ENCODE peak calls at places on chromosomes 16 and 17, in four cellular contexts. N is prostate gland, D is H1, K is GM12892. A is an unnamed sample.

GRCh38 chr16:1005286-1005685 is 23.7 kb downstream of the SOX8 start:
- DNase-seq in D (no peak), K (no peak), N (peak; percentile 22), A (no peak)

GRCh38 chr17:79707931-79708891 is 22.5 kb upstream of the ENPP7 start:
- DNase-seq in D (peak; percentile 92), K (peak; percentile 63), N (peak; percentile 30), A (peak; percentile 56)

GRCh38 chr17:57110152-57110542 is 25.1 kb downstream of the AKAP1 start:
- DNase-seq in N (no peak), K (no peak), D (no peak), A (no peak)

GRCh38 chr16:586047-586644 is 3.7 kb upstream of the RAB40C start:
- DNase-seq in N (no peak), D (no peak), K (no peak), A (no peak)

GRCh38 chr17:47821424-47822379 is at the start of gene OSBPL7:
- DNase-seq in K (peak; percentile 88), D (peak; percentile 79), N (peak; percentile 61), A (peak; percentile 81)

GRCh38 chr17:39722965-39723848 is 7.1 kb downstream of the MIEN1 start:
- DNase-seq in K (no peak), D (peak; percentile 81), N (no peak), A (no peak)

GRCh38 chr16:78884199-78884598 is 716.3 kb downstream of the MAF start:
- DNase-seq in K (no peak), D (no peak), N (no peak), A (no peak)

GRCh38 chr16:68013440-68013839 is 2.3 kb downstream of the DPEP2NB start:
- DNase-seq in N (no peak), K (no peak), D (no peak), A (no peak)

GRCh38 chr17:59074494-59074893 is 32.2 kb downstream of the TRIM37 start:
- DNase-seq in K (no peak), N (no peak), D (no peak), A (no peak)

GRCh38 chr16:79006206-79006605 is 594.3 kb downstream of the MAF start:
- DNase-seq in K (no peak), D (no peak), N (no peak), A (no peak)

GRCh38 chr16:69187891-69188451 is 1.0 kb downstream of the SNTB2 start:
- DNase-seq in N (peak; percentile 48), D (no peak), K (peak; percentile 32), A (peak; percentile 43)

GRCh38 chr16:1708083-1708767 is 2.2 kb downstream of the MAPK8IP3 start:
- DNase-seq in N (no peak), D (no peak), K (no peak), A (no peak)

GRCh38 chr17:41657936-41658335 is 30.7 kb upstream of the EIF1 start:
- DNase-seq in K (no peak), N (no peak), D (no peak), A (no peak)

GRCh38 chr17:77802811-77803220 is 155.7 kb upstream of the TNRC6C start:
- DNase-seq in K (no peak), N (no peak), D (peak; percentile 63), A (no peak)

GRCh38 chr16:85394511-85395206 is 218.5 kb upstream of the GSE1 start:
- DNase-seq in N (no peak), D (peak; percentile 46), K (no peak), A (no peak)

GRCh38 chr17:36885161-36885735 is 52.0 kb upstream of the LHX1 start:
- DNase-seq in N (no peak), K (no peak), D (no peak), A (no peak)

GRCh38 chr17:62587554-62587953 is 39.9 kb upstream of the MRC2 start:
- DNase-seq in K (no peak), N (no peak), D (no peak), A (no peak)

GRCh38 chr17:74536890-74537289 is 5.6 kb upstream of the CD300LB start:
- DNase-seq in D (no peak), K (no peak), N (no peak), A (no peak)

GRCh38 chr17:39573447-39574298 is 34.0 kb downstream of the NEUROD2 start:
- DNase-seq in D (peak; percentile 84), N (peak; percentile 75), K (peak; percentile 73), A (peak; percentile 67)

GRCh38 chr17:75614006-75614405 is 19.2 kb upstream of the SMIM5 start:
- DNase-seq in K (no peak), N (no peak), D (no peak), A (no peak)

GRCh38 chr17:4365628-4366311 is 705 bp downstream of the UBE2G1 start:
- DNase-seq in D (peak; percentile 78), K (no peak), N (peak; percentile 34), A (no peak)

GRCh38 chr17:50511058-50511457 is 2.8 kb downstream of the MYCBPAP start:
- DNase-seq in N (no peak), D (no peak), K (peak; percentile 73), A (no peak)

GRCh38 chr17:8209909-8210760 is at the start of gene AURKB:
- DNase-seq in K (peak; percentile 97), D (peak; percentile 97), N (peak; percentile 95), A (peak; percentile 95)
- TF ChIP-seq POLR2AphosphoS5 in K (peak; percentile 90), D (peak; percentile 97), N (peak; percentile 92), A (peak; percentile 10)

DNA sequence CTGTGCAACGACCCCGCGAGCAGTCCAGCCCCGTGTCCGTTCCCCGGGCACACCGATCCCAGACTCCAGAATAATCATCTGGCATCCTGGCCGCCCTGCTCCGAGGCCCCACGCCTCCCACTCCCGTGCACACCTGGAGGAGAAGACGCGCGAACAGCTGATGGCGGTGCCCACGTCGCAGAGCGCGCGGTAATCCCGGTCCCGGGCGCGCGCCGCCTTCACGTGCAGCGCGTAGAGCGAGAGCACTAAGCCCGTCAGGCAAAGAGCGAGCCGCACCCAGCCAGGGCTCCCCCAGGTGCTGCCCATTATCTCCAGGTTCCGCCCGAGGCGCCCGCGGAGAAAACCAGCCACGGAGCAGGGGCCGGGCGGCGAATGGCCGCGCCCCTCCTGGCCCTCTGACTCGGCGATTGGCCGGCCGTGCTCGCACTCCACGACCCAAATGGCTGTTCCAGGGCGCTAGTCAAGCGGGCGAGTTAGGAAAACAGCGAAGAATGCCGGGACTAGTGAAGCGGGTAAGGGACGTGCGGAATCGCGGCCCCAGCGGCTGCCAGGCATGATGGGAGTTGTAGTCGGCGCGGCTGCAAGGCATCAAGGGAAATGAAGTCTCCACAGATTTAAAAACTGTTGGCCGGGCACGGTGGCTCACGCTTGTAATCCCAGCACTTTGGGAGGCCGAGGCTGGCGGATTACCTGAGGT is at the start of gene VKORC1:
- DNase-seq in D (peak; percentile 90), N (peak; percentile 96), K (peak; percentile 88), A (peak; percentile 96)
- TF ChIP-seq POLR2AphosphoS5 in D (no peak), N (peak; percentile 97), K (peak; percentile 35), A (peak; percentile 75)

GRCh38 chr16:89534147-89534788 is 26.1 kb downstream of the SPG7 start:
- DNase-seq in D (no peak), K (no peak), N (no peak), A (no peak)
- TF ChIP-seq POLR2AphosphoS5 in D (no peak), K (no peak), N (no peak), A (no peak)

GRCh38 chr17:64547354-64547753 is 40.6 kb downstream of the CEP95 start:
- DNase-seq in D (no peak), N (no peak), K (no peak), A (no peak)
- TF ChIP-seq POLR2AphosphoS5 in D (no peak), N (no peak), K (no peak), A (no peak)

GRCh38 chr16:81746566-81746965 is 32.5 kb upstream of the PLCG2 start:
- DNase-seq in D (no peak), N (no peak), K (no peak), A (no peak)

GRCh38 chr16:81748476-81749198 is 30.5 kb upstream of the PLCG2 start:
- DNase-seq in K (no peak), N (no peak), D (no peak), A (no peak)

GRCh38 chr16:81744385-81744784 is 34.7 kb upstream of the PLCG2 start:
- DNase-seq in K (no peak), D (no peak), N (no peak), A (no peak)

GRCh38 chr16:81744911-81745310 is 34.2 kb upstream of the PLCG2 start:
- DNase-seq in K (no peak), N (no peak), D (no peak), A (no peak)

DNA sequence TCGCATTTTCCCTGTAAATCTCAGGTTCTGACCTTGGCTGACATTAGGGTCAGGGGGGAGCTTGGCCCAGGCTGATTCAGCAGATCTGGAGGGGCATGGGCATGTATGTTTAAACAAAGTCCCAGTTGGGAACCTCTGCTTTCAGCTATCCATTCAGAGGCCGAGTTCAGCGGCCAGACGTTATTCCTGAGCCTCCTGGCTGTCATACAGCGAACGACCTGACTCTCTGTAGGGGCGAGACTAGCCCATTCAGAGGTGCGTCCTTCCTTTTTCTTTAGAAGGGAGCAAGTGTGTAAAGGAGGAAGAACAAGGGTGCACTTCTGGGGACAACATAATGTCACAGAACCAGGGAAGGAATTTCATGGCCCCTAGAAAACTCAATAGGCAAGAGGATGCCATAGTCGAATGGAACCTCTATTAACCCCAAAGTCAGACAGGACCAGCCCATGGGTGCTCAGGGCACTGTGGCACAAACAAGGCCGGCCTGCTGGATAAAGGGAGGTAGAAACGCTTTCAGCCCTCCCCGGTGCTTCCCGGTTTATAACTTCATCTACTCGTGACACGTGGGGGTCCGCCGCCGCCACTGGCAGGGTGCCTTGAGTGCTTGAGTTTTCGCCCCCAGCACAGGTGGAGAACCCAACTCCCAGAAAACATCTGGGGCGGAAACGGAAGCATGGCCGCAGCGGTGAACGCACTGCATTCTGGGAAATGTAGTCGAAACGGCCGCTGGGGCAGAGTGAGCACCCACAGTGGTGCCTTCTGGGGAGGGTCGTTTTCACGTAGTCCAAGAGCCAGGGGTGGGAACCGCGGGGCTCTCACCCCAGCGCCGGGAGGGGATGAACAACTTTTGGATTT is 33.2 kb upstream of the PLCG2 start:
- DNase-seq in N (peak; percentile 50), D (peak; percentile 85), K (peak; percentile 70), A (peak; percentile 71)
- TF ChIP-seq POLR2AphosphoS5 in N (peak; percentile 84), D (no peak), K (no peak), A (peak; percentile 85)

A was measured in stomach.